ENCODE peak calls at places on chromosomes 7 and 10, in ten cellular contexts. G is coronary artery, J is WERI-Rb-1, T is thyroid gland, C is keratinocyte, Z is cardiac muscle cell, Y is epithelial cell of esophagus, K is foreskin fibroblast, S is epithelial cell of proximal tubule, X is AG04450. P is an unnamed sample.

GRCh38 chr7:117014673-117015133 is 61.4 kb downstream of the ST7 start:
- DNase-seq in G (no peak), J (no peak), T (peak), C (no peak), Z (peak), Y (peak), K (no peak), S (no peak), X (no peak), P (no peak)

GRCh38 chr7:68936501-68936900 is 661.8 kb upstream of the AUTS2 start:
- DNase-seq in G (no peak), J (no peak), T (no peak), C (no peak), Z (peak), Y (no peak), K (no peak), S (no peak), X (no peak), P (no peak)

GRCh38 chr10:52999681-53000080 is 227.1 kb upstream of the MBL2 start:
- DNase-seq in G (no peak), J (no peak), T (no peak), C (no peak), Z (no peak), Y (no peak), K (no peak), S (no peak), X (no peak), P (no peak)

GRCh38 chr10:7377614-7378248 is 33.1 kb downstream of the SFMBT2 start:
- DNase-seq in G (no peak), J (no peak), T (no peak), C (no peak), Z (no peak), Y (no peak), K (no peak), S (no peak), X (no peak), P (no peak)

GRCh38 chr7:561631-562393 is 42.2 kb upstream of the PDGFA start:
- DNase-seq in G (no peak), J (no peak), T (no peak), C (no peak), Z (no peak), Y (no peak), K (no peak), S (peak), X (no peak), P (no peak)

GRCh38 chr10:35481421-35481820 is 123.7 kb upstream of the GJD4 start:
- DNase-seq in G (no peak), J (no peak), T (no peak), C (no peak), Z (no peak), Y (no peak), K (no peak), S (no peak), X (no peak), P (no peak)

GRCh38 chr7:36736827-36737211 is 12.5 kb upstream of the AOAH start:
- DNase-seq in G (no peak), J (no peak), T (no peak), C (no peak), Z (no peak), Y (no peak), K (no peak), S (no peak), X (no peak), P (no peak)

GRCh38 chr10:45423976-45424499 is 50.0 kb downstream of the ALOX5 start:
- DNase-seq in G (no peak), J (no peak), T (no peak), C (no peak), Z (no peak), Y (no peak), K (no peak), S (no peak), X (no peak), P (no peak)

GRCh38 chr7:101739757-101740398 is 77.5 kb upstream of the CUX1 start:
- DNase-seq in G (no peak), J (no peak), T (peak), C (no peak), Z (no peak), Y (peak), K (no peak), S (no peak), X (no peak), P (no peak)

GRCh38 chr10:62585211-62585758 is 211.1 kb downstream of the ZNF365 start:
- DNase-seq in G (no peak), J (no peak), T (no peak), C (no peak), Z (no peak), Y (no peak), K (no peak), S (no peak), X (no peak), P (no peak)

GRCh38 chr10:57165671-57166070 is 804.6 kb upstream of the ZWINT start:
- DNase-seq in G (no peak), J (no peak), T (no peak), C (no peak), Z (no peak), Y (no peak), K (no peak), S (no peak), X (no peak), P (no peak)

GRCh38 chr7:72538147-72538546 is 126.0 kb upstream of the CALN1 start:
- DNase-seq in G (no peak), J (peak), T (no peak), C (no peak), Z (no peak), Y (no peak), K (no peak), S (no peak), X (no peak), P (no peak)

GRCh38 chr7:137386966-137387365 is 43.4 kb upstream of the PTN start:
- DNase-seq in G (no peak), J (no peak), T (no peak), C (no peak), Z (no peak), Y (no peak), K (no peak), S (no peak), X (no peak), P (no peak)

GRCh38 chr7:92135490-92135889 is 1.2 kb upstream of the CYP51A1 start:
- DNase-seq in G (no peak), J (no peak), T (no peak), C (no peak), Z (no peak), Y (peak), K (no peak), S (no peak), X (no peak), P (no peak)

GRCh38 chr7:92135100-92135429 is 788 bp upstream of the CYP51A1 start:
- DNase-seq in G (no peak), J (peak), T (no peak), C (no peak), Z (peak), Y (peak), K (no peak), S (no peak), X (no peak), P (no peak)

GRCh38 chr7:92133133-92133736 is 1.0 kb downstream of the CYP51A1 start:
- DNase-seq in G (no peak), J (no peak), T (no peak), C (no peak), Z (no peak), Y (peak), K (no peak), S (no peak), X (no peak), P (no peak)

GRCh38 chr7:92133737-92134270 is 473 bp downstream of the CYP51A1 start:
- DNase-seq in G (peak), J (peak), T (peak), C (no peak), Z (peak), Y (peak), K (peak), S (no peak), X (peak), P (no peak)

DNA sequence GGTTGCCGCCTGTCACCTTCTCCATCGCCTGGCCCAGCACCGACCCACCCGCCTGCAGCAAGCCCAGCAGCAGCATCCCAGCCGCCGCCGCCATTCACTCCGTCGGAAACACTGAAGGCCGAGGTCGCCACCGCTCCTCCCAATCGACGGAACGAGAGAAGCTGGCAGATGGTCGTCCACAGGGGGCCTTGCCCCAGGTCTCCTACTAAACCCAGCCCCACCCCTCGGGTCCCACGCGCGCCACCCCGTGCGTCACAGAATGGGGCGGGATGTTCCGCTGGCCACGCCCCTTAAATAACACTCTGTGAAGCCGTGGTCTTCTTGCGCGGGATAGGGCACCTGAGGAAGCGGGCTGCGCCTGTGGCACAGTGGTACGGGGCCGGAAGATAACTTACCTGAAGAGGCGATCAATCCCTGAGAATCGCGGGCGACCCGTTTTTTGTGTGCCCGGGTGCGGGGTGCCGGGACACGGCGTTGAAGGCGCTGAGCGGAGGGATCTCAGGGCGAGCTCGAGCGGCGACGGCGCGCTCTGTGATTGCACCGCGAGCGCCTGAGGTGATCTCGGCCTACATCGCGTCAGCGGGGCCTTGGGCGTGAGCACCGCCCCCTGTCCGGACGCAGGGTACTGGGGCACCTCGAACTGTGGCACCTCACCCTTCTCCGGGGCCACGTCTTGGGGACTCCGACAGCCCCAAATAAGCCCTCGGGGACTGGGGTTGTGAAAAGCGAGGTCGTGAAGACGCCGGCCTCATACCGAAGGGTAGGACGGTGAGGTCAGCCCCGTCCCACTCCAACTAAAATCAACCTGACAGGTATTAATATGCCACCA is at the start of gene CYP51A1:
- DNase-seq in G (peak), J (peak), T (peak), C (peak), Z (peak), Y (peak), K (peak), S (peak), X (peak), P (peak)
- TF ChIP-seq CTCF in G (no peak), J (no peak), T (no peak), C (no peak), Z (no peak), Y (no peak), K (no peak), S (no peak), X (no peak), P (no peak)

DNA sequence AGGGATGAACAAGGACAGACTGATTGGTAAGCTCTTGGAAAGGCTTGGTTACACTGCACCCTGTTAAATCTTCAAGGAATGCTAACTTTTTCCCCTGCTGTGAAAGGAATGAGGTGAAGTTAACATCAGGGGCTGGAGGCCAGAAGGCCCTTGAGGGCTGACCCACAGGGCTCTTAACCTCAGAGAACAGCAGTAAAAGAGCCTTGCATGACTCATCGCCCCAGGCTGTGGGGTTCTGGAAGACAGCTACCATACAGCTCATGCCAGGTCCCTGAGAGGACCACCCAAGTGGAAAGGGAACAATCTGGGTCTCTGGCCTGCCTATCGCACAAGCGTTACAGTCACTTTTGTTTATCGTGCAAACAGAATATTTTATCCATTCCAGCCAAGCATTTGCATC is 54.4 kb downstream of the CYP2C9 start:
- DNase-seq in G (no peak), J (no peak), T (peak), C (no peak), Z (no peak), Y (no peak), K (no peak), S (no peak), X (no peak), P (no peak)
- TF ChIP-seq CTCF in G (no peak), J (no peak), T (no peak), C (no peak), Z (no peak), Y (no peak), K (no peak), S (no peak), X (no peak), P (no peak)

GRCh38 chr7:41889040-41889439 is 186.2 kb upstream of the INHBA start:
- DNase-seq in G (no peak), J (no peak), T (no peak), C (no peak), Z (no peak), Y (no peak), K (no peak), S (no peak), X (no peak), P (no peak)

GRCh38 chr7:41890631-41891265 is 187.9 kb upstream of the INHBA start:
- DNase-seq in G (no peak), J (no peak), T (no peak), C (no peak), Z (no peak), Y (no peak), K (no peak), S (no peak), X (no peak), P (no peak)

GRCh38 chr7:41893656-41894055 is 190.8 kb upstream of the INHBA start:
- DNase-seq in G (no peak), J (no peak), T (no peak), C (no peak), Z (no peak), Y (no peak), K (no peak), S (no peak), X (no peak), P (no peak)

GRCh38 chr7:41889472-41889871 is 186.6 kb upstream of the INHBA start:
- DNase-seq in G (no peak), J (no peak), T (no peak), C (no peak), Z (peak), Y (no peak), K (no peak), S (no peak), X (no peak), P (no peak)

GRCh38 chr7:41891967-41892755 is 189.3 kb upstream of the INHBA start:
- DNase-seq in G (no peak), J (peak), T (no peak), C (no peak), Z (peak), Y (no peak), K (no peak), S (no peak), X (no peak), P (no peak)
- TF ChIP-seq CTCF in G (no peak), J (peak), T (no peak), C (peak), Z (no peak), Y (no peak), K (peak), S (peak), X (no peak), P (no peak)

GRCh38 chr10:123269675-123270074 is 115.5 kb downstream of the BUB3 start:
- DNase-seq in G (no peak), J (no peak), T (no peak), C (no peak), Z (no peak), Y (no peak), K (no peak), S (no peak), X (no peak), P (no peak)

GRCh38 chr10:123270806-123271205 is 116.6 kb downstream of the BUB3 start:
- DNase-seq in G (peak), J (no peak), T (no peak), C (no peak), Z (no peak), Y (no peak), K (no peak), S (no peak), X (no peak), P (no peak)

GRCh38 chr10:123274513-123275182 is 120.4 kb downstream of the BUB3 start:
- DNase-seq in G (peak), J (no peak), T (no peak), C (no peak), Z (no peak), Y (no peak), K (no peak), S (no peak), X (no peak), P (no peak)

GRCh38 chr10:123270221-123270620 is 116.0 kb downstream of the BUB3 start:
- DNase-seq in G (no peak), J (no peak), T (no peak), C (no peak), Z (no peak), Y (no peak), K (peak), S (no peak), X (no peak), P (no peak)

DNA sequence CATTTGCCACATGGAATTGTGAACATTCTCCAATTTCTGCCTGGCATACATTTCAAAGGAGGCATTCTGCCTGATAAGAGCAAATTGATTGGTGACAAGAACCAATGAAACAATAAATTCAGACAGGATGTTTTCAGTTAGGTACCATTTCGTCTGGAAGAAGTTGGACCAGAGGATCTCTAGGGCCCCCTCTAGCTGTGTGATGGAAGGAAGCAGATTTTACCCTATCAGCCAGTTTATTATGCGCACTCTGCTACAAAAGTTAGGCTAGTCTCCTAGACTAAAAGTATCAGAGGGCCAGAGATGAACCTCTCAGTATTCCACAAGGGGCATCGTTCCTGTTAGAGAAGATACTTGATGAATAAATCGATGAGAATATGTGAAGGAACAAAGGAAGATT is 118.0 kb downstream of the BUB3 start:
- DNase-seq in G (no peak), J (no peak), T (no peak), C (no peak), Z (no peak), Y (no peak), K (no peak), S (no peak), X (no peak), P (no peak)
- TF ChIP-seq CTCF in G (no peak), J (no peak), T (no peak), C (no peak), Z (peak), Y (no peak), K (peak), S (peak), X (no peak), P (peak)

DNA sequence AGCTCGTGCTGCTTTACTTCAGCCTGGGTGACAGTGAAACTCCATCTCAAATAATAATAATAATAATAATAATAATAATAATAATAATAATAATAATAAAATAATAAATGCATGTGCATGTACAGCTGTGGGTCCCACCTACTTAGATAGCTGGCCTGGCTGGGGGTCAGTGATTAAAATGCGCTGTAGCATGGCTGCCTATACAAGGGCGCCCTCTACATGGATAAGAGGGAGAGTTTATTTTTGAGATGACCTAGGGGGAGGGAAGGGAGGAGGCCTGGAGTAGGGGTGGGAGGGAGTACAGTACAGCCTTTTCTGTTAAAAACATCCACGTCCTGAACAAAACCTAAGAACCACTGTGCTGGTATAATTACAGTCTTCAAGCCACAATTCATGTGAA is 146.4 kb downstream of the TMEM178B start:
- DNase-seq in G (no peak), J (peak), T (no peak), C (no peak), Z (no peak), Y (no peak), K (no peak), S (no peak), X (no peak), P (peak)
- TF ChIP-seq CTCF in G (no peak), J (peak), T (peak), C (no peak), Z (no peak), Y (no peak), K (no peak), S (peak), X (peak), P (peak)

DNA sequence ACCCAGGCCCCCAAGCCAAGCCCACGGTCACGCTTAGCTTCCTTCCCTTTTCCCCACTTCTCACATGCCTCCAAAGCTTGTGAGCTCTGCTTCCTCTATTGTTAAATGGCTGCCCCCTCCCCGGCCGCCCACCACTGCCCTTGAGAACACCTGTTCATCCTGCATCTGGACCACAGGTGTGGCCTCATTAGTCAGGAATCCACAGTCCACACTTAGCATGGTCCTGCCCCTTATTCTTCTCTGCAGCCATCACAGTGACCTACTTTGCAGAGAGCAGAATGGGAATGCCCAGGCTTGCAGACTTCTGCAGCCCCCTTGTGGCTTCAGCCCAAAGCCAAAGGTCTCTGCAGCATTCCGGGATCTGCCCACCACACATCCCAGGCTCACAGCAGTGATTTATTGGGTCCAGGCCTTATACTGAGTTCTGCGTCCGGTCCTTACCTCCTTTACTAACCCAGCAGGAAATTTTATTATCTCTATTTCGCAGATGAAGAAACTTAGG is 67.0 kb downstream of the PTPRE start:
- DNase-seq in G (peak), J (peak), T (no peak), C (no peak), Z (no peak), Y (no peak), K (no peak), S (no peak), X (no peak), P (no peak)
- TF ChIP-seq CTCF in G (no peak), J (peak), T (no peak), C (no peak), Z (no peak), Y (no peak), K (no peak), S (peak), X (no peak), P (peak)

GRCh38 chr7:104252409-104253134 is 44.8 kb upstream of the ORC5 start:
- DNase-seq in G (no peak), J (peak), T (peak), C (no peak), Z (no peak), Y (peak), K (no peak), S (no peak), X (no peak), P (no peak)
- TF ChIP-seq CTCF in G (no peak), J (peak), T (peak), C (no peak), Z (peak), Y (no peak), K (no peak), S (peak), X (peak), P (no peak)

P was measured in D721Med.